ENCODE peak calls at places on chromosome 13, in six cellular contexts. One of them, this sample, is unnamed.

GRCh38 chr13:28318418-28318995 is 176.4 kb downstream of the FLT1 start:
- DNase-seq in GM12878: no peak
- DNase-seq in HepG2: no peak
- DNase-seq in K562: no peak
- DNase-seq in HCT116: no peak
- DNase-seq in H1: no peak
- DNase-seq in this sample: no peak

GRCh38 chr13:35499131-35500051 is 22.9 kb upstream of the MAB21L1 start:
- DNase-seq in K562: no peak
- DNase-seq in GM12878: no peak
- DNase-seq in HCT116: no peak
- DNase-seq in H1: no peak
- DNase-seq in HepG2: no peak
- DNase-seq in this sample: no peak

GRCh38 chr13:114130708-114131580 is 1.5 kb downstream of the RASA3 start:
- DNase-seq in K562: peak
- DNase-seq in HepG2: no peak
- DNase-seq in HCT116: no peak
- DNase-seq in H1: no peak
- DNase-seq in GM12878: no peak
- DNase-seq in this sample: peak

GRCh38 chr13:51235186-51235585 is 13.0 kb downstream of the FAM124A start:
- DNase-seq in HepG2: no peak
- DNase-seq in GM12878: no peak
- DNase-seq in H1: no peak
- DNase-seq in HCT116: no peak
- DNase-seq in K562: no peak
- DNase-seq in this sample: peak

GRCh38 chr13:86870388-86870966 is 800.7 kb upstream of the SLITRK5 start:
- DNase-seq in HCT116: no peak
- DNase-seq in GM12878: no peak
- DNase-seq in HepG2: peak
- DNase-seq in H1: no peak
- DNase-seq in K562: peak
- DNase-seq in this sample: peak

GRCh38 chr13:38582133-38582532 is 104.7 kb upstream of the FREM2 start:
- DNase-seq in GM12878: no peak
- DNase-seq in K562: peak
- DNase-seq in H1: no peak
- DNase-seq in HepG2: peak
- DNase-seq in HCT116: no peak
- DNase-seq in this sample: peak

GRCh38 chr13:46736568-46736967 is 60.4 kb downstream of the ESD start:
- DNase-seq in GM12878: no peak
- DNase-seq in HCT116: no peak
- DNase-seq in HepG2: no peak
- DNase-seq in H1: no peak
- DNase-seq in K562: no peak
- DNase-seq in this sample: no peak

GRCh38 chr13:23707674-23708073 is 137.5 kb downstream of the TNFRSF19 start:
- DNase-seq in GM12878: no peak
- DNase-seq in HepG2: no peak
- DNase-seq in HCT116: peak
- DNase-seq in K562: peak
- DNase-seq in H1: no peak
- DNase-seq in this sample: peak

GRCh38 chr13:23754506-23754905 is 134.7 kb downstream of the MIPEP start:
- DNase-seq in K562: no peak
- DNase-seq in HCT116: no peak
- DNase-seq in H1: no peak
- DNase-seq in GM12878: no peak
- DNase-seq in HepG2: peak
- DNase-seq in this sample: no peak

GRCh38 chr13:49214917-49215376 is 5.2 kb upstream of the MLNR start:
- DNase-seq in H1: peak
- DNase-seq in GM12878: no peak
- DNase-seq in HCT116: peak
- DNase-seq in K562: no peak
- DNase-seq in HepG2: peak
- DNase-seq in this sample: no peak

GRCh38 chr13:49258097-49258796 is 10.5 kb downstream of the CDADC1 start:
- DNase-seq in H1: no peak
- DNase-seq in GM12878: no peak
- DNase-seq in HepG2: no peak
- DNase-seq in HCT116: no peak
- DNase-seq in K562: no peak
- DNase-seq in this sample: no peak

GRCh38 chr13:114257014-114257413 is 22.3 kb downstream of the CDC16 start:
- DNase-seq in HepG2: no peak
- DNase-seq in H1: no peak
- DNase-seq in GM12878: no peak
- DNase-seq in HCT116: no peak
- DNase-seq in K562: no peak
- DNase-seq in this sample: no peak

GRCh38 chr13:89375839-89376238 is 1704.7 kb downstream of the SLITRK5 start:
- DNase-seq in HCT116: no peak
- DNase-seq in H1: no peak
- DNase-seq in HepG2: no peak
- DNase-seq in GM12878: no peak
- DNase-seq in K562: no peak
- DNase-seq in this sample: peak

GRCh38 chr13:64551755-64552154 is 2678.4 kb downstream of the PCDH9 start:
- DNase-seq in HepG2: no peak
- DNase-seq in H1: no peak
- DNase-seq in HCT116: no peak
- DNase-seq in GM12878: no peak
- DNase-seq in K562: no peak
- DNase-seq in this sample: no peak

GRCh38 chr13:23828866-23829265 is 60.3 kb downstream of the MIPEP start:
- DNase-seq in H1: no peak
- DNase-seq in HCT116: no peak
- DNase-seq in HepG2: no peak
- DNase-seq in GM12878: no peak
- DNase-seq in K562: no peak
- DNase-seq in this sample: no peak

GRCh38 chr13:49374585-49375290 is 69.1 kb downstream of the CAB39L start:
- DNase-seq in HepG2: no peak
- DNase-seq in H1: no peak
- DNase-seq in HCT116: no peak
- DNase-seq in K562: peak
- DNase-seq in GM12878: no peak
- DNase-seq in this sample: peak

GRCh38 chr13:24039621-24040475 is 120.7 kb upstream of the SPATA13 start:
- DNase-seq in H1: no peak
- DNase-seq in K562: no peak
- DNase-seq in HCT116: no peak
- DNase-seq in HepG2: no peak
- DNase-seq in GM12878: peak
- DNase-seq in this sample: no peak

GRCh38 chr13:35699805-35700204 is 223.3 kb upstream of the MAB21L1 start:
- DNase-seq in K562: no peak
- DNase-seq in HCT116: no peak
- DNase-seq in H1: no peak
- DNase-seq in HepG2: no peak
- DNase-seq in GM12878: no peak
- DNase-seq in this sample: no peak

DNA sequence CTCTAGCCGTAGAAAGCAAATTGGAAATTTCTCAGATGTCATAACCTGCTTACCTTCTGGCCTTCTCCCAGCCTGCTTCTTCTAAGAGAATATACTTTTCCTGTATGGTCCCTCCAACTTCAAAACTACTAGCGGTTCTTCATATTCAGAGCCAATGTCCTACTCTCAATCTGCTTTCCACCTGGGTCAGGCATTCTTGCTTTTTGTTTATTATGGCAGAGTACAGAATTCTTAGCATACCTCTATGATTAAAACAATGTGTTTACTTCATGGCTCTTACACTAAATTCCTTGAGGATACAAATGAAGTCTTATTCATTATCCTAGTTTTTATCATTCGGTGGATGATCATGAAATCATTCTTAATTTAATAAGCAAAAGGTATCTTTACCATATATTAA is 484.2 kb upstream of the SLITRK1 start:
- DNase-seq in HepG2: no peak
- DNase-seq in H1: no peak
- DNase-seq in GM12878: no peak
- DNase-seq in K562: no peak
- DNase-seq in HCT116: no peak
- DNase-seq in this sample: no peak
- TF ChIP-seq MAX in HepG2: no peak
- TF ChIP-seq MAX in H1: no peak
- TF ChIP-seq MAX in GM12878: no peak
- TF ChIP-seq MAX in K562: no peak
- TF ChIP-seq MAX in HCT116: no peak
- TF ChIP-seq MAX in this sample: no peak

DNA sequence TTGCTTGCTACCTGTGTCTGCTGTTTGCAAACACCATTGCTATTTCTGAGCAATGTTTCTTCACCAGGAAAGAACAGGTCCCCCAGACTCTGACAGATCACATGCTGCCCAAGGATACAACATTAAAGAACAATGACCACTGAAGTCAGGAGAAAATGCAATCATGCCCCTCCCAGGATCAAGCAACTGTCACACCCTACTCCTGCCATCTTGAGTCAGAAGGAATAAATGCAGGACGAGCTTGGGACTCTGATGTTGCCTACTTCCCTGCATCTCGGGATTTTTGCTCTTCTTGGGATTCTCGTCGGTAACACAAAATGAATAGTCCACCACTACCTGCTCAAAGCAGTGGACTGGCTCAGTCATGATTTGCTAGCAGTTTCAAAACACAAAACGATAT is 490.6 kb downstream of the COG6 start:
- DNase-seq in HCT116: no peak
- DNase-seq in HepG2: no peak
- DNase-seq in H1: peak
- DNase-seq in GM12878: no peak
- DNase-seq in K562: no peak
- DNase-seq in this sample: no peak
- TF ChIP-seq CTCF in HCT116: peak
- TF ChIP-seq CTCF in HepG2: peak
- TF ChIP-seq CTCF in H1: peak
- TF ChIP-seq CTCF in GM12878: no peak
- TF ChIP-seq CTCF in K562: no peak
- TF ChIP-seq CTCF in this sample: no peak

GRCh38 chr13:26051231-26052135 is at the start of gene SHISA2:
- DNase-seq in HCT116: no peak
- DNase-seq in HepG2: no peak
- DNase-seq in GM12878: no peak
- DNase-seq in H1: peak
- DNase-seq in K562: no peak
- DNase-seq in this sample: peak
- TF ChIP-seq EZH2 in HCT116: no peak
- TF ChIP-seq EZH2 in HepG2: no peak
- TF ChIP-seq EZH2 in GM12878: no peak
- TF ChIP-seq EZH2 in H1: peak
- TF ChIP-seq EZH2 in K562: no peak
- TF ChIP-seq EZH2 in this sample: no peak

DNA sequence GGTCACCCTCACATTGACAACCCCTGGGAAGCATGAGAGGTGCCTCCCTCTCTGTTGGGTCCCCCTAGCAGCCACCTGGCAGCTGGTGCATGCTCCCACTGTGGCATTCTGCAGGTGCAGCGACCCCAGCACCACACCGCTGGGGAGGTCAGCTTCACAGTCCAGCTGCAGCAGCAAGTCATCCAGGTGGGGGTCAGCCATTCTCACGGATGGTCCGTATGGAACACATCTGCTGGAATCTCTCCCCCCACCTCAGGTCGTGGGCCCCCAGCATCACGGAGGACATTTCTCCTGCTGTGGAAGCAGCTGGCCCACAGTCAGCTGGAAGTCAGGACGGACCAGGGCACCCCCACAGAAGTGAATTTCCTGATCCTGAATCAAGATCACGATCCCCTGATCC is 201.3 kb downstream of the COG6 start:
- DNase-seq in HCT116: no peak
- DNase-seq in GM12878: no peak
- DNase-seq in HepG2: no peak
- DNase-seq in H1: no peak
- DNase-seq in K562: no peak
- DNase-seq in this sample: no peak
- TF ChIP-seq MAX in HCT116: no peak
- TF ChIP-seq MAX in GM12878: no peak
- TF ChIP-seq MAX in HepG2: no peak
- TF ChIP-seq MAX in H1: no peak
- TF ChIP-seq MAX in K562: no peak
- TF ChIP-seq MAX in this sample: no peak

This sample was measured in endothelial cell of umbilical vein.